ENCODE peak calls at places on chromosomes 6 and 20, in six cellular contexts. K is GM13976, R is cardiac fibroblast, A is astrocyte, P is foreskin fibroblast, V is GM10248. J is an unnamed sample.

GRCh38 chr6:161463061-161463460 is 189.2 kb upstream of the AGPAT4 start:
- DNase-seq in R (no peak), A (no peak), K (no peak), P (no peak), V (no peak), J (no peak)

GRCh38 chr6:74578339-74578738 is 627.5 kb downstream of the COL12A1 start:
- DNase-seq in V (no peak), A (peak), R (peak), P (peak), K (no peak), J (no peak)

GRCh38 chr6:160027931-160028330 is 59.0 kb downstream of the IGF2R start:
- DNase-seq in K (no peak), R (peak), A (no peak), V (no peak), P (no peak), J (no peak)

GRCh38 chr20:3885711-3886110 is 3.5 kb upstream of the PANK2 start:
- DNase-seq in R (no peak), A (no peak), K (no peak), P (no peak), V (no peak), J (no peak)

GRCh38 chr20:37693203-37693602 is 627 bp upstream of the CTNNBL1 start:
- DNase-seq in P (peak), R (no peak), A (no peak), K (no peak), V (no peak), J (no peak)

GRCh38 chr6:17724341-17724740 is 17.6 kb upstream of the NUP153 start:
- DNase-seq in R (peak), K (no peak), A (no peak), P (no peak), V (no peak), J (no peak)

GRCh38 chr6:159321267-159321666 is 152.1 kb downstream of the FNDC1 start:
- DNase-seq in K (no peak), A (no peak), R (no peak), V (no peak), P (no peak), J (no peak)

GRCh38 chr6:117512056-117512828 is 29.8 kb downstream of the DCBLD1 start:
- DNase-seq in K (no peak), A (peak), R (no peak), V (no peak), P (peak), J (no peak)

GRCh38 chr6:14732845-14733757 is 512.8 kb upstream of the JARID2 start:
- DNase-seq in V (no peak), R (peak), K (no peak), A (peak), P (peak), J (no peak)

GRCh38 chr20:35561268-35561667 is 19.4 kb downstream of the ERGIC3 start:
- DNase-seq in K (no peak), R (peak), V (no peak), P (peak), A (peak), J (peak)

GRCh38 chr6:130365166-130366010 is 429 bp upstream of the TMEM200A start:
- DNase-seq in V (peak), R (peak), K (peak), A (peak), P (peak), J (no peak)

GRCh38 chr6:5215181-5215580 is 45.6 kb downstream of the LYRM4 start:
- DNase-seq in V (no peak), P (peak), K (no peak), A (peak), R (peak), J (no peak)

GRCh38 chr6:42392871-42393270 is 58.9 kb downstream of the TRERF1 start:
- DNase-seq in R (no peak), K (no peak), P (no peak), A (no peak), V (no peak), J (no peak)

GRCh38 chr6:64415936-64416335 is 780.3 kb downstream of the PHF3 start:
- DNase-seq in R (no peak), K (no peak), P (no peak), V (no peak), A (no peak), J (no peak)

GRCh38 chr6:119346450-119346849 is 3.1 kb downstream of the MAN1A1 start:
- DNase-seq in K (no peak), V (no peak), P (peak), A (no peak), R (no peak), J (peak)

GRCh38 chr6:39114395-39114706 is 635 bp downstream of the SAYSD1 start:
- DNase-seq in V (no peak), R (no peak), P (no peak), A (no peak), K (no peak), J (no peak)

GRCh38 chr6:39124114-39124513 is 9.1 kb upstream of the SAYSD1 start:
- DNase-seq in R (no peak), P (no peak), K (no peak), V (no peak), A (no peak), J (no peak)

GRCh38 chr6:39113788-39114187 is 1.2 kb downstream of the SAYSD1 start:
- DNase-seq in R (no peak), P (no peak), K (no peak), V (no peak), A (no peak), J (no peak)

GRCh38 chr6:39114707-39115599 is at the start of gene SAYSD1:
- DNase-seq in A (peak), K (peak), P (peak), R (peak), V (peak), J (peak)

DNA sequence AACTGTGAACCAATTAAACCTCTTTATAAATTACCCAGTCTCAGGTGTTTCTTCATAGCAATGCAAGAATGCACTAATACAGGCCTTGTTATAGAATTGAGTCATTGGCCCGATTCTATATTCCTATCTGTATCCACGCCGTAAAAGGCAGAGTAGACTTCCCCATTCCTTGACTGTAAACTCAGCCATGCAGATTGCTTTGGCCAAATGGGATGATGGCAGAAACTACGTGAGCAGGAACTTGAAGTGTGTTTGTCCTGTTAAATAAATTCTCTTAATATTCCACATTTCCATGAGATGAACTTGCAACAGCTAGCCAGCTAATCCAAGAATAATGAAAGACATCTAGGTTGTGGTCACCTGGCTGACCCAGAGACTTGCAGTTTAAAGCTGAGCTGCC is 3.9 kb upstream of the SAYSD1 start:
- DNase-seq in A (no peak), V (no peak), K (no peak), P (no peak), R (no peak), J (no peak)
- TF ChIP-seq CTCF in A (no peak), V (no peak), K (no peak), P (no peak), R (no peak), J (no peak)

GRCh38 chr20:50649587-50649986 is 41.8 kb downstream of the RIPOR3 start:
- DNase-seq in K (no peak), A (no peak), V (no peak), R (no peak), P (no peak), J (no peak)

GRCh38 chr20:50648651-50649050 is 42.7 kb downstream of the RIPOR3 start:
- DNase-seq in R (no peak), K (no peak), P (no peak), A (no peak), V (no peak), J (no peak)

GRCh38 chr20:50642288-50642803 is 49.0 kb downstream of the RIPOR3 start:
- DNase-seq in K (no peak), A (no peak), V (no peak), P (no peak), R (no peak), J (no peak)

GRCh38 chr20:50645253-50646068 is 45.9 kb downstream of the RIPOR3 start:
- DNase-seq in V (no peak), A (peak), R (peak), P (peak), K (no peak), J (no peak)

DNA sequence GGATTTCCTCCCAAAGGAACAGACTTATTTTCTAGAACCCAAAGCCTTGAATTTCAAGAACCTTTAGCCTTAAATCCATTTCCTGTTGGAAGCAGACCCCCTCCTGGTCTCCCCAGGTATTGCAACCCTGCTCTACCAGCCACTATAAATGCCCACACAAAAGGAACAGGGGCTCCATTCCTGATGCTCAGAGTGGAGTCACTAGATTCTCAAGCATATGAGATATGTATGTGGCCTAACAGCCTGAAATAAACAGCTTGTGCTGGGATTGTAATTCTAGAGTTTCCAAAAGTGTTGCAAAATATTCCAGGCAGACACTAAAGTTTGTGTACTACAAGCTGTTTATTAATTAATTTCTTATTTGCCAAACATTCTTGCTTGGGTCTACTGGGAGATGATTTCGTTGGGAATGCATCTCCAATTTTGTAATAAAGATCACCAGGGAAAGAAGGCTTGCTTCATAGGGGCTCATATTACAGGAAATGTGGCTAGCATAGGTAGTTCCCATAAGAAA is 44.8 kb downstream of the RIPOR3 start:
- DNase-seq in R (peak), K (no peak), V (no peak), P (peak), A (peak), J (no peak)
- TF ChIP-seq CTCF in R (peak), K (no peak), V (no peak), P (peak), A (peak), J (peak)

GRCh38 chr6:165665384-165665672 is 2.3 kb upstream of the PDE10A start:
- DNase-seq in K (no peak), A (no peak), R (no peak), P (no peak), V (no peak), J (no peak)

GRCh38 chr6:165662671-165663282 is at the start of gene PDE10A:
- DNase-seq in V (peak), K (peak), R (peak), P (peak), A (no peak), J (no peak)

GRCh38 chr6:165663736-165664552 is 903 bp upstream of the PDE10A start:
- DNase-seq in K (no peak), V (no peak), P (peak), R (no peak), A (peak), J (no peak)

GRCh38 chr6:165663283-165663735 is 268 bp upstream of the PDE10A start:
- DNase-seq in P (peak), A (no peak), R (peak), V (no peak), K (peak), J (no peak)

DNA sequence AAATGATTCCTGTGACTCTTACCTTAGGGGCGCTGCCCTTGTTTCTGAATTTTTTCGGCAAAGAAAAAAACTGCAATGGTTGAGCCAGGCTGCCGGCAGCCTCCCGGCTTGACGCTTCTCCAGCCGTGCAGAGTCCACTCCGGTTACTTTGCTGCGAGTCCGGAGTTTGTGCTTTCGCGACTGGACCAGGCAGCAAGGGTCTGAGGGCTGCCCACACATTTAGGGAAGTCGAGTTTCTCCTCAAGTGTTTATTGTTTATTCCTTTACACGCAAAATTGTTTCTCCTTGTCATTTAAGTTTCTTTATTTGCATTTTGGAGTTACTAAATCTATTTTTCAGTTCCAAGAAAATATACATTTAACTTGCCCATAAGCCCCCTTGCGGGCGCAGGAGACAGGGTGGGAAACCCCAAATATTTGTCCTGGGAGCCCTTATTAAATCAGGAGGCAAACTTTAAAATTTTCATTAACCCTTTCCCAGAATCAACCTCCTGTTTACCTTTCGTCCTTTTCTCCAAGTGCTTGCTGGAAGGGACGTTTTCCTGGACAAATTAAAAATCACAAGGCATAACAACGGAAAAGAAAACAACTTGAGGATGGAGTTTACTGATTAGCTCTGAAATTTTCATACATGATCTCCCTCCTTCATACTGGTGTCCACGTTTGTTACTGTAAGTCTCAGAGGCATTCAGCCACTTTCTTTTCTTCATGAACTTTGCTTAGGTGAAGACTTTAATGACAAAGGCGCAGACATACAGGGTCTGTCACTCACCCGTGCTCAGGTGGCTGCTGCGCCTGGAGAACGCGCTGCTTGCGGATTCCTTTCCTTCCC is 1.7 kb upstream of the PDE10A start:
- DNase-seq in K (no peak), R (peak), P (peak), V (no peak), A (no peak), J (no peak)
- TF ChIP-seq CTCF in K (no peak), R (peak), P (no peak), V (no peak), A (no peak), J (no peak)

GRCh38 chr20:14434379-14435136 is 97.1 kb upstream of the FLRT3 start:
- DNase-seq in V (no peak), P (peak), A (no peak), R (peak), K (no peak), J (no peak)

GRCh38 chr20:14431568-14431967 is 94.2 kb upstream of the FLRT3 start:
- DNase-seq in A (no peak), P (no peak), K (no peak), V (no peak), R (no peak), J (no peak)

DNA sequence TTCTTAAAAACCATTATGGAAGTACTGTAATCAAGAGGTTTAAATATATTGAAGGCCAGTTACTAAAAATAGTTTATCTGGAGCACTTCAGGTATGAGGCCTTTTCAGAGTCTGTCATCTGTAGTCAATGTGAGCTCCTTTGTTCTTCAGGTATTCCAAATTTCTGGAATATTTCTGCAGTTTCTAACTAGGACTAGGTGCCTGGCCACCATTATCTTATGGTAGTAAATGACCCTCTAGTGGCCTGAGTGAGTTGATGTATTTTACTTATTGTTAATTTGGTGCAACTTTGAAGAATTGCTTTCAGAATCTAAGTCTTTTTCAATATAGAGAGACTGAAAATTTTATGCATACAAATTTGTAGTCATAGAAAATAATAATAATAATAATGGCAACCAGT is 95.2 kb upstream of the FLRT3 start:
- DNase-seq in P (no peak), A (no peak), V (no peak), R (no peak), K (no peak), J (no peak)
- TF ChIP-seq CTCF in P (no peak), A (no peak), V (no peak), R (no peak), K (no peak), J (no peak)

GRCh38 chr6:148467926-148468325 is 125.3 kb downstream of the SASH1 start:
- DNase-seq in P (no peak), R (no peak), K (no peak), A (no peak), V (no peak), J (no peak)

GRCh38 chr6:148470606-148471299 is 128.1 kb downstream of the SASH1 start:
- DNase-seq in K (no peak), P (no peak), A (no peak), V (no peak), R (no peak), J (no peak)

GRCh38 chr6:148472495-148473105 is 130.0 kb downstream of the SASH1 start:
- DNase-seq in R (no peak), K (no peak), P (no peak), A (no peak), V (no peak), J (no peak)

GRCh38 chr6:148470141-148470540 is 127.5 kb downstream of the SASH1 start:
- DNase-seq in P (no peak), A (no peak), R (no peak), V (no peak), K (no peak), J (no peak)

GRCh38 chr6:148471624-148472494 is 129.2 kb downstream of the SASH1 start:
- DNase-seq in P (no peak), R (peak), A (peak), V (no peak), K (no peak), J (no peak)
- TF ChIP-seq CTCF in P (no peak), R (no peak), A (no peak), V (no peak), K (no peak), J (no peak)

DNA sequence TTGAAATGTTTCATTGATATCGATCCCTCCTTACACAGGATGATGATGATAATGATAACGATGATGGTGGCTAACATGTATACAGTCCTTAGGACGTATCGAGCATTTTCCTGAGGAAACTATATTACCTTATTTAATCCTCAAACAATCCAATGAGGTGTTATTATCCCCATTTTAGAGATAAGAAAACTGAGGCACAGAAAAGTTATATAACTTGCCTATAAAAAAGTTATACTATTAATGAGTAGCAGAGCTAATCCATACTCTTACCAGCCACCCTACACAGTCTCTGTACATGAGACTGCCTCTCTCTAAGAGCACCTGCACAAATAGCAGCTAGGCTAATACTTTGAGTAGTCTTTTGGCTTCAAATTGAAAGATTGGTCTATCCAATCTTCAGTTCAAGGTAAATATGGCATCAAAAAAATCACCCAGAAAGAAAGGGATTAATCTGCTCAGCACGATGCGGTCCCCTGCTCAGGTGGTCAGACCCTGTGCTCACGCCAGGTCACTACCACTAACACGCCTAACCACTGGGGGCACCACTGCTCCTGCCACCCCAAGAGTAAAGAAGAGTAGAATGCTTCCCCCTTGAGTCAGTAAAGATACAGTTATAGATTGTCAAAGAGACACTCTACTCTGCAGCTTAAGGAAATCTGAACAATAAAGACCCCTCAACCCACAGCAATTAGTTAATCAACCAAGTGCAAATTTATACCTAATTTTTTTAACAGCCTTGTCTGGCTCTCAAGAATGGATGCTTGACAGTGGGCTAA is 15.0 kb downstream of the GABBR1 start:
- DNase-seq in K (no peak), A (no peak), P (no peak), V (no peak), R (no peak), J (peak)
- TF ChIP-seq CTCF in K (no peak), A (no peak), P (peak), V (peak), R (peak), J (peak)

GRCh38 chr6:122838060-122838780 is 49.2 kb downstream of the SMPDL3A start:
- DNase-seq in P (peak), K (peak), R (peak), V (peak), A (peak), J (no peak)
- TF ChIP-seq CTCF in P (peak), K (no peak), R (peak), V (no peak), A (peak), J (peak)

DNA sequence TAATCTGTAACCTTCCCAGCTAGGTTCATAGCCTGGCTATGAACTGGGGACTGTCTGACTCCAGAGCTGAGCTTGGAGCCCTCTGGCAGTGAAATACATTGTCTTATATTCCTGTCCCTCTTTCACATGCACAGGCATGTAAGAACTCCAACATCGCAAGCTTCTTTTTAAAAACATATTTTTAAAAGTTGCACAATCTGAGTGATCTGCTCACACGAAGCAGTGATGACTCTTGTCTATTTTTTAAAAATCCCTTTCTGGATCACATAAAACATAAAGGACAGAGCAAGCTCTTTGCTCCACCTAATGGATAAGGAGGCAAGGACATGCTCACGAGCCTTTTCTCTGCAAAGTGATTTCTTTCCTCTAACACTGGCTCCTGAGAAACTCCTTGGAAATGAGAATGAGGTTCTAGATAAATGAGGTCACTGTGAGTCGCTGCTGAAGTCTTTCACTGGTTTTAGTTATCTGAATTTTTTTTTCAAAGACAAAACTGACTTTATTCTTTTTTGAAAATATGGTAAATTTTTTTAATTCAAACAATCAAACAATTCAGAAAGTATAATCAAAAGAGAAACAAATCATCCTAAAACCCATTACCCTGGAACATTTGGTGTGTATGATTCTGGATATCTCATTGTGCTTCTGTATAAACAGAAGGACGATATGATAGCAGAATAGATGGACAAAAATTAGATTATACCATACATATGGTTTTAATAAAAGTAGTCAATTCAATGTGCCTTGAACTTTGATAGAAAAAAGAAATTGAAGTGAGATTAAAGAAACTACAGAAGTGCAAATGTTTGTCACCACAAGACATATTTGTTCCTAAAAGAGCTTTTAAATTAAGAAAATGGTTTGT is 30.8 kb downstream of the IL20RA start:
- DNase-seq in R (peak), A (peak), K (no peak), P (peak), V (no peak), J (peak)
- TF ChIP-seq CTCF in R (peak), A (peak), K (no peak), P (peak), V (peak), J (peak)